ENCODE peak calls at places on chromosomes 1 and 21, in six cellular contexts. R is SK-N-SH; C is stimulated activated CD4-positive, alpha-beta T cell treated with anti-CD3 and anti-CD28 coated beads, Interleukin-4, amount 100 ng/mL, for 48 hours; L is GM23248; I is memory B cell; H is mesothelial cell of epicardium. W is an unnamed sample.

GRCh38 chr1:84163123-84164038 is 19.3 kb downstream of the PRKACB start:
- DNase-seq in I (no peak), H (no peak), R (no peak), L (peak), C (no peak), W (no peak)

GRCh38 chr1:51734899-51735745 is 118.2 kb downstream of the OSBPL9 start:
- DNase-seq in I (no peak), H (no peak), L (peak), C (no peak), R (no peak), W (no peak)

GRCh38 chr1:16038620-16038912 is 5.0 kb upstream of the CLCNKB start:
- DNase-seq in R (no peak), I (no peak), H (no peak), L (no peak), C (no peak), W (no peak)

GRCh38 chr1:11065796-11066195 is 6.0 kb upstream of the SRM start:
- DNase-seq in I (no peak), R (no peak), H (no peak), C (no peak), L (no peak), W (no peak)

GRCh38 chr1:236438614-236439013 is 44.5 kb downstream of the EDARADD start:
- DNase-seq in I (no peak), R (no peak), L (no peak), C (no peak), H (no peak), W (no peak)

GRCh38 chr1:77709727-77710126 is 27.3 kb upstream of the ZZZ3 start:
- DNase-seq in I (no peak), L (no peak), H (no peak), C (no peak), R (no peak), W (no peak)

GRCh38 chr1:12541274-12542137 is 76.5 kb downstream of the DHRS3 start:
- DNase-seq in R (no peak), C (no peak), I (no peak), H (peak), L (peak), W (no peak)

GRCh38 chr1:161725888-161726630 is 4.7 kb downstream of the FCRLB start:
- DNase-seq in L (peak), C (no peak), I (peak), R (peak), H (peak), W (no peak)

GRCh38 chr21:44891631-44892031 is 18.1 kb upstream of the PTTG1IP start:
- DNase-seq in H (no peak), I (no peak), R (no peak), L (no peak), C (no peak), W (no peak)

GRCh38 chr1:110209715-110210603 is at the start of gene KCNC4:
- DNase-seq in L (peak), H (peak), I (peak), C (peak), R (peak), W (peak)

GRCh38 chr21:45507888-45508508 is 34.2 kb downstream of the SLC19A1 start:
- DNase-seq in R (no peak), L (no peak), H (no peak), I (no peak), C (no peak), W (no peak)

GRCh38 chr1:150695561-150695960 is 1.4 kb downstream of the GOLPH3L start:
- DNase-seq in L (peak), R (no peak), H (no peak), I (no peak), C (no peak), W (no peak)

GRCh38 chr1:154276797-154277196 is 4.4 kb downstream of the HAX1 start:
- DNase-seq in I (no peak), R (peak), L (no peak), H (no peak), C (peak), W (no peak)

GRCh38 chr1:14598498-14599172 is at the start of gene KAZN:
- DNase-seq in C (no peak), H (peak), R (peak), I (no peak), L (peak), W (no peak)

GRCh38 chr1:45331436-45332345 is 5.0 kb downstream of the HPDL start:
- DNase-seq in C (no peak), I (no peak), R (no peak), H (no peak), L (no peak), W (no peak)